ENCODE peak calls at places on chromosomes 11 and 22, in six cellular contexts. L is GOT3, X is midbrain, N is fibroblast of mammary gland, B is fibroblast of the aortic adventitia, M is NCI-H1436. G is an unnamed sample.

GRCh38 chr22:38706101-38706884 is 549 bp downstream of the GTPBP1 start:
- DNase-seq in L (no peak), X (peak; percentile 18), N (peak; percentile 29), B (peak; percentile 36), M (no peak), G (peak; percentile 53)

GRCh38 chr11:111018571-111018970 is 227.0 kb upstream of the POU2AF2 start:
- DNase-seq in L (no peak), X (no peak), N (peak; percentile 77), B (peak; percentile 11), M (no peak), G (no peak)

GRCh38 chr11:2173761-2174160 is 2.1 kb upstream of the TH start:
- DNase-seq in L (no peak), X (no peak), N (no peak), B (no peak), M (no peak), G (no peak)

GRCh38 chr11:27950339-27950738 is 157.6 kb downstream of the KIF18A start:
- DNase-seq in L (no peak), X (no peak), N (no peak), B (no peak), M (no peak), G (no peak)

GRCh38 chr11:17173332-17173731 is 34.5 kb downstream of the PIK3C2A start:
- DNase-seq in L (no peak), X (no peak), N (no peak), B (peak; percentile 48), M (no peak), G (no peak)

GRCh38 chr11:24198458-24198857 is 298.4 kb upstream of the LUZP2 start:
- DNase-seq in L (no peak), X (no peak), N (peak; percentile 1), B (no peak), M (no peak), G (no peak)

GRCh38 chr11:71499125-71499524 is 27.9 kb upstream of the KRTAP5-7 start:
- DNase-seq in L (no peak), X (no peak), N (no peak), B (no peak), M (no peak), G (no peak)

GRCh38 chr11:45083544-45084087 is 62.8 kb upstream of the PRDM11 start:
- DNase-seq in L (no peak), X (no peak), N (no peak), B (no peak), M (no peak), G (no peak)

GRCh38 chr22:31753005-31753633 is 700 bp upstream of the DEPDC5 start:
- DNase-seq in L (no peak), X (no peak), N (no peak), B (no peak), M (no peak), G (peak; percentile 57)

GRCh38 chr11:73154178-73154577 is 12.1 kb upstream of the FCHSD2 start:
- DNase-seq in L (no peak), X (peak; percentile 28), N (no peak), B (no peak), M (no peak), G (no peak)

GRCh38 chr11:119615003-119615878 is 113.8 kb downstream of the NECTIN1 start:
- DNase-seq in L (no peak), X (peak; percentile 74), N (peak; percentile 80), B (peak; percentile 80), M (no peak), G (no peak)

GRCh38 chr11:19076744-19077589 is 16.4 kb upstream of the MRGPRX2 start:
- DNase-seq in L (no peak), X (peak; percentile 71), N (peak; percentile 37), B (peak; percentile 55), M (peak; percentile 21), G (peak; percentile 45)

GRCh38 chr22:19719055-19719482 is 4.3 kb upstream of the GP1BB start:
- DNase-seq in L (no peak), X (no peak), N (no peak), B (no peak), M (no peak), G (peak; percentile 53)

GRCh38 chr11:118074785-118075184 is 2.1 kb upstream of the TMPRSS4 start:
- DNase-seq in L (no peak), X (no peak), N (no peak), B (no peak), M (no peak), G (no peak)

GRCh38 chr11:120515186-120515723 is 3.7 kb downstream of the GRIK4 start:
- DNase-seq in L (no peak), X (no peak), N (no peak), B (no peak), M (no peak), G (no peak)

GRCh38 chr11:113278925-113279324 is 35.5 kb upstream of the TTC12 start:
- DNase-seq in L (no peak), X (peak; percentile 57), N (no peak), B (peak; percentile 4), M (no peak), G (no peak)

GRCh38 chr11:115324569-115325432 is 179.4 kb downstream of the CADM1 start:
- DNase-seq in L (no peak), X (peak; percentile 78), N (peak; percentile 49), B (peak; percentile 23), M (peak; percentile 84), G (no peak)

GRCh38 chr11:73752903-73753302 is 8.0 kb downstream of the RAB6A start:
- DNase-seq in L (no peak), X (no peak), N (no peak), B (no peak), M (no peak), G (no peak)

GRCh38 chr22:44023404-44024287 is 456 bp upstream of the PARVB start:
- DNase-seq in L (no peak), X (no peak), N (peak; percentile 34), B (peak; percentile 27), M (no peak), G (peak; percentile 73)

GRCh38 chr22:36405221-36405631 is 17.5 kb upstream of the MYH9 start:
- DNase-seq in L (no peak), X (no peak), N (no peak), B (no peak), M (no peak), G (no peak)

GRCh38 chr11:44618561-44619425 is 53.3 kb downstream of the CD82 start:
- DNase-seq in L (no peak), X (no peak), N (no peak), B (no peak), M (no peak), G (no peak)

G was measured in left cardiac atrium.